ENCODE peak calls at places on chromosomes 4 and X, in ten cellular contexts. One of them, this sample, is unnamed.

GRCh38 chrX:130878350-130879341 is 24.4 kb downstream of the ENOX2 start:
- DNase-seq in hepatocyte: no peak
- DNase-seq in T-helper 1 cell: no peak
- DNase-seq in T-helper 9 cell: no peak
- DNase-seq in GM12892: no peak
- DNase-seq in iris pigment epithelial cell: peak; percentile 87
- DNase-seq in activated naive CD8-positive, alpha-beta T cell treated with anti-CD3 and anti-CD28 coated beads, Interleukin-2, amount 50 U/mL, for 24 hours: no peak
- DNase-seq in Kasumi-1: no peak
- DNase-seq in GM20000: no peak
- DNase-seq in Caki2: peak; percentile 53
- DNase-seq in this sample: peak; percentile 92

GRCh38 chrX:45007598-45007997 is 134.6 kb downstream of the KDM6A start:
- DNase-seq in hepatocyte: no peak
- DNase-seq in T-helper 1 cell: no peak
- DNase-seq in T-helper 9 cell: no peak
- DNase-seq in GM12892: peak; percentile 25
- DNase-seq in iris pigment epithelial cell: no peak
- DNase-seq in activated naive CD8-positive, alpha-beta T cell treated with anti-CD3 and anti-CD28 coated beads, Interleukin-2, amount 50 U/mL, for 24 hours: no peak
- DNase-seq in Kasumi-1: no peak
- DNase-seq in GM20000: peak; percentile 26
- DNase-seq in Caki2: no peak
- DNase-seq in this sample: no peak

GRCh38 chr4:52853351-52853750 is 8.8 kb upstream of the RASL11B start:
- DNase-seq in hepatocyte: no peak
- DNase-seq in T-helper 1 cell: no peak
- DNase-seq in T-helper 9 cell: no peak
- DNase-seq in GM12892: no peak
- DNase-seq in iris pigment epithelial cell: peak; percentile 24
- DNase-seq in activated naive CD8-positive, alpha-beta T cell treated with anti-CD3 and anti-CD28 coated beads, Interleukin-2, amount 50 U/mL, for 24 hours: no peak
- DNase-seq in Kasumi-1: peak; percentile 84
- DNase-seq in GM20000: no peak
- DNase-seq in Caki2: no peak
- DNase-seq in this sample: peak; percentile 59

GRCh38 chr4:6727943-6728250 is 11.9 kb downstream of the BLOC1S4 start:
- DNase-seq in hepatocyte: no peak
- DNase-seq in T-helper 1 cell: no peak
- DNase-seq in T-helper 9 cell: no peak
- DNase-seq in GM12892: no peak
- DNase-seq in iris pigment epithelial cell: peak; percentile 35
- DNase-seq in activated naive CD8-positive, alpha-beta T cell treated with anti-CD3 and anti-CD28 coated beads, Interleukin-2, amount 50 U/mL, for 24 hours: no peak
- DNase-seq in Kasumi-1: no peak
- DNase-seq in GM20000: no peak
- DNase-seq in Caki2: no peak
- DNase-seq in this sample: no peak

GRCh38 chr4:7823416-7823824 is 116.2 kb downstream of the AFAP1 start:
- DNase-seq in hepatocyte: peak; percentile 64
- DNase-seq in T-helper 1 cell: no peak
- DNase-seq in T-helper 9 cell: no peak
- DNase-seq in GM12892: no peak
- DNase-seq in iris pigment epithelial cell: no peak
- DNase-seq in activated naive CD8-positive, alpha-beta T cell treated with anti-CD3 and anti-CD28 coated beads, Interleukin-2, amount 50 U/mL, for 24 hours: no peak
- DNase-seq in Kasumi-1: no peak
- DNase-seq in GM20000: no peak
- DNase-seq in Caki2: peak; percentile 65
- DNase-seq in this sample: peak; percentile 68

GRCh38 chr4:109703664-109704351 is 563 bp upstream of the CASP6 start:
- DNase-seq in hepatocyte: peak; percentile 12
- DNase-seq in T-helper 1 cell: no peak
- DNase-seq in T-helper 9 cell: no peak
- DNase-seq in GM12892: no peak
- DNase-seq in iris pigment epithelial cell: peak; percentile 32
- DNase-seq in activated naive CD8-positive, alpha-beta T cell treated with anti-CD3 and anti-CD28 coated beads, Interleukin-2, amount 50 U/mL, for 24 hours: no peak
- DNase-seq in Kasumi-1: peak; percentile 68
- DNase-seq in GM20000: no peak
- DNase-seq in Caki2: peak; percentile 14
- DNase-seq in this sample: no peak

GRCh38 chrX:132584936-132585335 is 96.1 kb upstream of the MBNL3 start:
- DNase-seq in hepatocyte: no peak
- DNase-seq in T-helper 1 cell: no peak
- DNase-seq in T-helper 9 cell: no peak
- DNase-seq in GM12892: no peak
- DNase-seq in iris pigment epithelial cell: no peak
- DNase-seq in activated naive CD8-positive, alpha-beta T cell treated with anti-CD3 and anti-CD28 coated beads, Interleukin-2, amount 50 U/mL, for 24 hours: no peak
- DNase-seq in Kasumi-1: no peak
- DNase-seq in GM20000: no peak
- DNase-seq in Caki2: no peak
- DNase-seq in this sample: no peak

GRCh38 chr4:42271096-42271495 is 118.6 kb upstream of the BEND4 start:
- DNase-seq in hepatocyte: no peak
- DNase-seq in T-helper 1 cell: no peak
- DNase-seq in T-helper 9 cell: no peak
- DNase-seq in GM12892: no peak
- DNase-seq in iris pigment epithelial cell: no peak
- DNase-seq in activated naive CD8-positive, alpha-beta T cell treated with anti-CD3 and anti-CD28 coated beads, Interleukin-2, amount 50 U/mL, for 24 hours: no peak
- DNase-seq in Kasumi-1: no peak
- DNase-seq in GM20000: no peak
- DNase-seq in Caki2: no peak
- DNase-seq in this sample: no peak

GRCh38 chrX:129983575-129984131 is 1.2 kb downstream of the BCORL1 start:
- DNase-seq in hepatocyte: no peak
- DNase-seq in T-helper 1 cell: no peak
- DNase-seq in T-helper 9 cell: no peak
- DNase-seq in GM12892: no peak
- DNase-seq in iris pigment epithelial cell: no peak
- DNase-seq in activated naive CD8-positive, alpha-beta T cell treated with anti-CD3 and anti-CD28 coated beads, Interleukin-2, amount 50 U/mL, for 24 hours: no peak
- DNase-seq in Kasumi-1: no peak
- DNase-seq in GM20000: no peak
- DNase-seq in Caki2: peak; percentile 11
- DNase-seq in this sample: no peak